ENCODE peak calls at places on chromosomes 6 and 20, in five cellular contexts. M is heart left ventricle, L is tibial nerve, V is ovary, Y is stomach. D is an unnamed sample.

GRCh38 chr20:58102252-58102651 is 126.2 kb downstream of the ANKRD60 start:
- DNase-seq in M (no peak), L (no peak), V (no peak), Y (no peak), D (no peak)

GRCh38 chr6:99285881-99286280 is 63.6 kb downstream of the FAXC start:
- DNase-seq in M (no peak), L (no peak), V (no peak), Y (peak), D (no peak)

GRCh38 chr20:1327241-1327653 is 1.7 kb downstream of the SDCBP2 start:
- DNase-seq in M (no peak), L (no peak), V (peak), Y (no peak), D (no peak)

GRCh38 chr6:47690791-47691190 is 7.6 kb upstream of the ADGRF4 start:
- DNase-seq in M (no peak), L (no peak), V (no peak), Y (no peak), D (no peak)

GRCh38 chr6:83758533-83758932 is 49.6 kb upstream of the SNAP91 start:
- DNase-seq in M (no peak), L (no peak), V (no peak), Y (no peak), D (no peak)

GRCh38 chr6:33779895-33780294 is 9.0 kb downstream of the LEMD2 start:
- DNase-seq in M (no peak), L (no peak), V (no peak), Y (no peak), D (no peak)

GRCh38 chr6:170267688-170268087 is 23.2 kb downstream of the DLL1 start:
- DNase-seq in M (peak), L (no peak), V (no peak), Y (no peak), D (no peak)

GRCh38 chr20:36950432-36951197 is 893 bp downstream of the SAMHD1 start:
- DNase-seq in M (no peak), L (no peak), V (no peak), Y (peak), D (peak)

GRCh38 chr6:166573456-166574216 is 12.8 kb downstream of the RAMACL start:
- DNase-seq in M (no peak), L (no peak), V (no peak), Y (no peak), D (no peak)

GRCh38 chr6:48985025-48985424 is 478.0 kb downstream of the MMUT start:
- DNase-seq in M (no peak), L (no peak), V (no peak), Y (no peak), D (no peak)

GRCh38 chr20:53037621-53038020 is 65.5 kb downstream of the TSHZ2 start:
- DNase-seq in M (no peak), L (no peak), V (no peak), Y (no peak), D (no peak)

DNA sequence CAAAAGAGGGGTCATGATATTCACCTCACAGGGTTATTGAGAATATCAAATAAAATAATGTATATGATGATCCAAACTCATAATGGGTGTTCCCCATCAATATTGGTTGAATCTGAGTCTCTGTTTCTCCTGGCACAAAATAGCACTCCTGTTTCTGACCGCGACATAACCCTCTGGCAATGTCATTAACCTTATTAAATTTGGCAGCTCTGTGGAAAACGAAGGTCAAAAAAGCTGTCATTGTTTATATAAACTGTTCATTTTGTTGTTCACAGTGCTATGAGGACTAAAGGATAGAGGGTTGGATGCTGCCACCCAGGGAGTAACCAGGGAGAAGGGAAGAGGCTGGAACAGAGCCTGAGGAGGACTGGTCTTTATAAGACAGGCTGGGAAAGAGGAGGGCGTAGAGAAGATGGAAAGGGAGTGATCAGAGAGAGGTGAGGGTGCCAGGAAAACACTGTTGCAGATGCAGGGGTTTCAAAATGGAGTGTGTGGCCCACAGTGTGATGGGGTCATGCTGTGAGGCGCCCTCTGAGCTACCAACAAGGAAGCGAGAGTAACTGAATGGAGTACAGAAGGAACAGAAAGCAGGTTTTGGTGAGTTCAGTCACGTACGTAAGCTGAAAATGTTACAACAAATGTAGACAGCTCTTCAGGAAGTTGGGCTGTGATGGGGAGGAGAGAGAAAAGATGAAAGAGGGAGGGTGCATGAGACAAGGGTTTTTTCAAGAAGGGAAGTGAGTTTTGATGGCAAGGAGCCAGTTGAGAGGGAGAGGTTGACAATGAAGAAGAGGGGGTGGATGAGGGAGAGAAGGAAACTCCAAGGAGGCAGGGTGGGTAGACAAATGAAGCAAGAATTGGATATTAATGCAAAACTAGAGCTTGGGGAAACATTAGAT is 251.6 kb upstream of the TAB2 start:
- DNase-seq in M (no peak), L (peak), V (no peak), Y (no peak), D (no peak)
- TF ChIP-seq POLR2A in M (no peak), L (no peak), V (no peak), Y (no peak), D (no peak)

GRCh38 chr20:51326241-51326819 is 216.2 kb downstream of the NFATC2 start:
- DNase-seq in M (no peak), L (peak), V (no peak), Y (peak), D (peak)
- TF ChIP-seq POLR2A in M (no peak), L (no peak), V (no peak), Y (no peak), D (no peak)

GRCh38 chr20:46056027-46056833 is 27.2 kb downstream of the SLC12A5 start:
- DNase-seq in M (no peak), L (no peak), V (no peak), Y (no peak), D (no peak)
- TF ChIP-seq POLR2A in M (no peak), L (no peak), V (no peak), Y (no peak), D (no peak)

GRCh38 chr20:45814314-45814713 is 1.9 kb downstream of the UBE2C start:
- DNase-seq in M (no peak), L (no peak), V (no peak), Y (no peak), D (no peak)

GRCh38 chr20:45818239-45818638 is 5.8 kb downstream of the UBE2C start:
- DNase-seq in M (no peak), L (no peak), V (no peak), Y (no peak), D (no peak)

GRCh38 chr20:45817652-45818194 is 5.3 kb downstream of the UBE2C start:
- DNase-seq in M (no peak), L (peak), V (no peak), Y (no peak), D (no peak)

GRCh38 chr20:45819466-45819865 is 7.0 kb downstream of the UBE2C start:
- DNase-seq in M (no peak), L (no peak), V (no peak), Y (no peak), D (no peak)

GRCh38 chr20:45816951-45817651 is 4.7 kb downstream of the UBE2C start:
- DNase-seq in M (no peak), L (no peak), V (no peak), Y (no peak), D (no peak)
- TF ChIP-seq POLR2A in M (no peak), L (no peak), V (no peak), Y (no peak), D (no peak)

GRCh38 chr20:49278036-49278816 is at the start of gene ZNFX1:
- DNase-seq in M (peak), L (peak), V (peak), Y (peak), D (peak)
- TF ChIP-seq POLR2A in M (peak), L (peak), V (peak), Y (peak), D (peak)

GRCh38 chr20:13996265-13996664 is 949 bp downstream of the MACROD2 start:
- DNase-seq in M (no peak), L (no peak), V (no peak), Y (no peak), D (no peak)

GRCh38 chr20:13990465-13990864 is at the start of gene SEL1L2:
- DNase-seq in M (no peak), L (no peak), V (no peak), Y (no peak), D (no peak)

GRCh38 chr20:13991311-13991710 is 897 bp upstream of the SEL1L2 start:
- DNase-seq in M (no peak), L (no peak), V (no peak), Y (no peak), D (no peak)

GRCh38 chr20:13995841-13996240 is 525 bp downstream of the MACROD2 start:
- DNase-seq in M (peak), L (no peak), V (peak), Y (peak), D (peak)

GRCh38 chr20:13995086-13995665 is at the start of gene MACROD2:
- DNase-seq in M (peak), L (peak), V (peak), Y (peak), D (peak)
- TF ChIP-seq POLR2A in M (no peak), L (peak), V (no peak), Y (no peak), D (peak)

GRCh38 chr6:106510090-106510970 is 119.0 kb downstream of the RTN4IP1 start:
- DNase-seq in M (peak), L (no peak), V (peak), Y (peak), D (peak)

GRCh38 chr6:106511274-106512047 is 117.8 kb downstream of the RTN4IP1 start:
- DNase-seq in M (no peak), L (no peak), V (peak), Y (peak), D (peak)

GRCh38 chr6:106513813-106514212 is 115.5 kb downstream of the RTN4IP1 start:
- DNase-seq in M (no peak), L (no peak), V (no peak), Y (no peak), D (no peak)

GRCh38 chr6:106512958-106513480 is 116.3 kb downstream of the RTN4IP1 start:
- DNase-seq in M (no peak), L (no peak), V (no peak), Y (no peak), D (peak)

DNA sequence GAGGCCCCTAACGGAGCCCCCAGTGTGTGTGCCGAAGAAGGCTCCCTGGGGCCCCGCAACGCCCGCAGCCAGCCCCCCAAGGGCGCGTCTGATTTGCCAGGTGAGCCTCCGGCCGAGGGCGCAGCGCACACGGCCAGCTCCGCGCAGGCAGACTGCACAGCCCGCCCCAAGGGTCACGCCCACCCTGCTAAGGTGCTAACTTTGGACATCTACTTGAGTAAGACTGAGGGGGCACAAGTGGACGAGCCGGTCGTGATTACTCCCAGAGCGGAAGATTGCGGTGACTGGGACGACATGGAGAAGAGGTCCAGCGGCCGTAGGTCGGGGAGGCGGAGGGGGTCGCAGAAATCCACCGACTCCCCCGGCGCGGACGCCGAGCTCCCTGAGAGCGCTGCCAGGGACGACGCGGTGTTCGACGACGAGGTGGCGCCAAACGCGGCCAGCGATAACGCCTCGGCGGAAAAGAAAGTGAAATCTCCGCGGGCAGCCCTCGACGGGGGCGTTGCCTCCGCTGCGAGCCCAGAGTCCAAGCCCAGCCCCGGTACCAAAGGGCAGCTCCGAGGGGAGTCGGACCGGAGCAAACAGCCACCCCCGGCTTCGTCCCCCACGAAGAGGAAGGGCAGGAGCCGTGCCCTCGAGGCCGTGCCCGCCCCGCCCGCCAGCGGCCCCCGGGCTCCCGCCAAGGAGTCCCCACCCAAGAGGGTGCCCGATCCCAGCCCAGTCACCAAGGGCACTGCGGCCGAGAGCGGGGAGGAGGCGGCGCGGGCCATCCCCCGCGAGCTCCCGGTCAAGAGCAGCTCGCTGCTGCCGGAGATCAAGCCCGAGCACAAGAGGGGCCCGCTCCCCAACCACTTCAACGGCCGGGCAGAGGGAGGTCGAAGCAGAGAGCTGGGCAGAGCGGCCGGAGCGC is 117.0 kb downstream of the RTN4IP1 start:
- DNase-seq in M (peak), L (peak), V (peak), Y (peak), D (peak)
- TF ChIP-seq POLR2A in M (no peak), L (no peak), V (no peak), Y (no peak), D (no peak)

GRCh38 chr20:23606652-23607049 is 934 bp upstream of the CST9 start:
- DNase-seq in M (peak), L (peak), V (peak), Y (peak), D (peak)
- TF ChIP-seq POLR2A in M (no peak), L (no peak), V (no peak), Y (no peak), D (no peak)

GRCh38 chr20:35344354-35344837 is 52.2 kb upstream of the FAM83C start:
- DNase-seq in M (peak), L (no peak), V (peak), Y (peak), D (peak)

GRCh38 chr20:35340436-35340835 is 48.2 kb upstream of the FAM83C start:
- DNase-seq in M (no peak), L (no peak), V (no peak), Y (no peak), D (no peak)

GRCh38 chr20:35342154-35342769 is 50.0 kb upstream of the FAM83C start:
- DNase-seq in M (no peak), L (no peak), V (no peak), Y (no peak), D (no peak)

GRCh38 chr20:35339007-35339406 is 46.8 kb upstream of the FAM83C start:
- DNase-seq in M (no peak), L (no peak), V (no peak), Y (no peak), D (no peak)

GRCh38 chr20:35341366-35342028 is 49.3 kb upstream of the FAM83C start:
- DNase-seq in M (no peak), L (no peak), V (no peak), Y (no peak), D (no peak)
- TF ChIP-seq POLR2A in M (no peak), L (no peak), V (no peak), Y (no peak), D (no peak)

DNA sequence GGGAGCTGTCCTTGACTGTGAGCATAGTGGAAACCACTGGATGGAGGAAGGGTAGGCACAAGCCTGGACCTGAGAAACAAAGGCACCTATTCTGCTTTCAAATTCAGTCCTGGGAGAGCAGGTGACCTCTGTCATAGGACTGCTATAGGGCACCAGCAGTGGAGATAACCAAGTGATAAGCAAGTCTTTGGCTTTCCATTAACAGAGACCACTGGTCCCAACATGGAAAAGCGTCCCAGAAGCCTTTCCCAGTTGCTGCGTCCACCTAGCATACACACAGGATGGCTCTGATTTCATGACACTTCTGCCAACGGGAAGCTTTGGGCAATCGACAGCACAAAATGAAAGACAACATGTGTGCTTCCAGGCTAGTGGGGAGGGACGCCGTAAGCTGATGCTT is 8.9 kb downstream of the SLC22A3 start:
- DNase-seq in M (no peak), L (no peak), V (no peak), Y (no peak), D (no peak)
- TF ChIP-seq POLR2A in M (no peak), L (no peak), V (no peak), Y (no peak), D (no peak)

D was measured in prostate gland.